ENCODE peak calls at places on chromosomes 2 and 18, in five cellular contexts. M is CD4-positive, alpha-beta T cell; W is aorta; Q is stomach; J is caudate nucleus. Y is an unnamed sample.
A peak's percentile ranks its signal among the peaks of the same experiment; 100 is the strongest.

GRCh38 chr18:32298289-32298688 is 108.5 kb downstream of the MEP1B start:
- DNase-seq in M (no peak), W (no peak), Q (no peak), J (no peak), Y (no peak)

GRCh38 chr2:200408428-200409311 is 101.2 kb downstream of the KCTD18 start:
- DNase-seq in M (no peak), W (no peak), Q (peak; percentile 47), J (no peak), Y (no peak)

GRCh38 chr2:42303252-42303651 is 57.8 kb downstream of the COX7A2L start:
- DNase-seq in M (no peak), W (no peak), Q (no peak), J (no peak), Y (no peak)

GRCh38 chr2:226474131-226474530 is 325.5 kb downstream of the IRS1 start:
- DNase-seq in M (no peak), W (no peak), Q (no peak), J (no peak), Y (no peak)

GRCh38 chr2:185857676-185858075 is 119.1 kb downstream of the FSIP2 start:
- DNase-seq in M (no peak), W (no peak), Q (no peak), J (no peak), Y (no peak)

GRCh38 chr2:241136191-241136590 is 13.1 kb downstream of the PASK start:
- DNase-seq in M (no peak), W (no peak), Q (no peak), J (no peak), Y (no peak)

GRCh38 chr2:186755066-186755465 is 61.2 kb downstream of the FAM171B start:
- DNase-seq in M (no peak), W (no peak), Q (no peak), J (no peak), Y (no peak)

GRCh38 chr2:111634050-111634784 is 249.8 kb downstream of the ANAPC1 start:
- DNase-seq in M (no peak), W (no peak), Q (no peak), J (no peak), Y (no peak)

GRCh38 chr2:35428548-35428947 is 927.0 kb upstream of the CRIM1 start:
- DNase-seq in M (no peak), W (no peak), Q (peak; percentile 32), J (peak; percentile 2), Y (no peak)

GRCh38 chr2:102155703-102156515 is 13.4 kb downstream of the IL1R1 start:
- DNase-seq in M (no peak), W (no peak), Q (peak; percentile 60), J (no peak), Y (no peak)

GRCh38 chr2:173854840-173855239 is 110.3 kb downstream of the SP3 start:
- DNase-seq in M (no peak), W (peak; percentile 67), Q (no peak), J (no peak), Y (no peak)

GRCh38 chr18:24926649-24927048 is 425.3 kb downstream of the ZNF521 start:
- DNase-seq in M (no peak), W (no peak), Q (no peak), J (no peak), Y (no peak)

GRCh38 chr2:227410191-227410590 is 22.4 kb upstream of the SCYGR1 start:
- DNase-seq in M (no peak), W (no peak), Q (no peak), J (no peak), Y (no peak)

GRCh38 chr2:150062416-150062815 is 425.1 kb downstream of the RND3 start:
- DNase-seq in M (no peak), W (no peak), Q (no peak), J (no peak), Y (no peak)

GRCh38 chr2:85439111-85439477 is 20.6 kb downstream of the SH2D6 start:
- DNase-seq in M (no peak), W (no peak), Q (no peak), J (no peak), Y (no peak)

GRCh38 chr2:24943427-24943826 is 23.4 kb upstream of the ADCY3 start:
- DNase-seq in M (no peak), W (no peak), Q (no peak), J (no peak), Y (no peak)

GRCh38 chr18:67854340-67854739 is 337.8 kb upstream of the DSEL start:
- DNase-seq in M (no peak), W (no peak), Q (no peak), J (no peak), Y (no peak)

GRCh38 chr2:136154384-136154783 is 36.4 kb upstream of the CXCR4 start:
- DNase-seq in M (no peak), W (no peak), Q (no peak), J (no peak), Y (no peak)

GRCh38 chr2:177084607-177085006 is 128.0 kb upstream of the HNRNPA3 start:
- DNase-seq in M (no peak), W (no peak), Q (no peak), J (no peak), Y (no peak)

GRCh38 chr2:26025509-26025908 is 8.4 kb upstream of the RAB10 start:
- DNase-seq in M (no peak), W (no peak), Q (no peak), J (no peak), Y (no peak)

GRCh38 chr2:18137096-18137495 is 258.6 kb downstream of the KCNS3 start:
- DNase-seq in M (no peak), W (no peak), Q (no peak), J (no peak), Y (no peak)

GRCh38 chr2:20106746-20107145 is 55.3 kb upstream of the LAPTM4A start:
- DNase-seq in M (peak; percentile 6), W (no peak), Q (no peak), J (no peak), Y (no peak)

GRCh38 chr18:45726603-45727002 is 2.6 kb downstream of the SLC14A1 start:
- DNase-seq in M (no peak), W (no peak), Q (no peak), J (no peak), Y (no peak)

GRCh38 chr2:28094794-28095193 is 204.3 kb downstream of the BABAM2 start:
- DNase-seq in M (no peak), W (no peak), Q (no peak), J (no peak), Y (no peak)

GRCh38 chr2:239811806-239812560 is 213.2 kb downstream of the NDUFA10 start:
- DNase-seq in M (no peak), W (no peak), Q (no peak), J (no peak), Y (no peak)

GRCh38 chr18:48392266-48392665 is 16.9 kb downstream of the ZBTB7C start:
- DNase-seq in M (no peak), W (no peak), Q (no peak), J (no peak), Y (no peak)
- H3K27ac ChIP-seq in M (no peak overlapping the region), W (no peak overlapping the region), Q (no peak overlapping the region), J (no peak overlapping the region), Y (no peak overlapping the region)

DNA sequence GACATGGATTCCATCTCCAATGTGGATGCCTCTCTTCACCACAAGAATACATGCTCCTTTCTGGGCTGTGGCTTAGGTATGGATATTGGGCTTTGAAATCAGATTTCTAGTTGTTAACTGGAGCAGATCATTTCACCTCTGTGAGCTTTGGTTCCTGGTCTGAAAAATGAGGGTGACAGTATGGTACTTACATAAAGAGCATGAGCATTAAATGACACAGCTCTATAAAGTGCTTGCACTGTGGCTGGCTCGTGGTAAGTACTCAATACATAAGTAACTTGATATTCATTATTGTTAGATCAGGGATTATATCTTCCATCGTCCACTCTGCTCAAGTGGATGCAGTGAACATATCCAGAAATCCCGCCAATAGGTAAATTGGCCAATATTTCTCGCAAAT is 33.4 kb downstream of the ARHGAP25 start:
- DNase-seq in M (no peak), W (no peak), Q (no peak), J (no peak), Y (no peak)
- H3K27ac ChIP-seq in M (peak overlapping the region; percentile 93), W (no peak overlapping the region), Q (no peak overlapping the region), J (no peak overlapping the region), Y (no peak overlapping the region)

GRCh38 chr2:164778723-164779122 is 62.9 kb downstream of the COBLL1 start:
- DNase-seq in M (no peak), W (no peak), Q (no peak), J (no peak), Y (no peak)

GRCh38 chr2:164779383-164780057 is 62.1 kb downstream of the COBLL1 start:
- DNase-seq in M (no peak), W (no peak), Q (no peak), J (no peak), Y (no peak)

GRCh38 chr2:164782323-164782722 is 59.3 kb downstream of the COBLL1 start:
- DNase-seq in M (no peak), W (no peak), Q (no peak), J (no peak), Y (no peak)

GRCh38 chr2:164781394-164781793 is 60.2 kb downstream of the COBLL1 start:
- DNase-seq in M (no peak), W (no peak), Q (no peak), J (no peak), Y (no peak)

DNA sequence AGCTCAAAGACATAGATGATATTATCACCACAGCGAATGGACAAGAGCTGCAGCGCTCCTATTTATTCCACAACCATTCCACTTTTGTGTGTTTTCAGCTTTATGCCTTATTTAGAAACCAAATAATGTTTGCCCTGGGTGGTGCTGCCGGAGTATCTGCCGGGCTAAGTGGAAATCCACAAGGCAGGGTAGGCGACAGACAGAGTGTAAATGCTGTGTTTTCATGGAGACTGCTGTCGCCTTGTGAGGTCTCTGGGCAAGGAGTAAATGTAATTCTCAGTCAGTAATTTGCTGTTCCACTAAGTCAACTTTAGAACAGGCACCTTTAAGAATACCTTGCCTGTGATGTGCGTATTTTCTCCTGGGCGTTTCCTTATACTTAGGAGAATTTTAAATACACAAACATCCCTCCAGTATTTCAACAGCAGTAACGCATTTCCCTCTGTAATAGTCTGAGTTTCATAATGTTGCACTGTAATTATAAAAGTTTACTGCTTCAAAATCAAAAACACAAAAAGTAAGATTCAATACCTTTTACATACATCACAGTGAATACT is 60.9 kb downstream of the COBLL1 start:
- DNase-seq in M (no peak), W (no peak), Q (no peak), J (no peak), Y (no peak)
- H3K27ac ChIP-seq in M (no peak overlapping the region), W (no peak overlapping the region), Q (no peak overlapping the region), J (no peak overlapping the region), Y (peak overlapping the region; percentile 81)

GRCh38 chr2:236769981-236770671 is 200.5 kb downstream of the ACKR3 start:
- DNase-seq in M (no peak), W (no peak), Q (no peak), J (no peak), Y (no peak)

GRCh38 chr2:236765475-236765874 is 195.8 kb downstream of the ACKR3 start:
- DNase-seq in M (no peak), W (no peak), Q (no peak), J (no peak), Y (no peak)

GRCh38 chr2:236766850-236767249 is 197.2 kb downstream of the ACKR3 start:
- DNase-seq in M (no peak), W (no peak), Q (no peak), J (no peak), Y (no peak)

GRCh38 chr2:236768393-236769140 is 198.9 kb downstream of the ACKR3 start:
- DNase-seq in M (no peak), W (no peak), Q (no peak), J (no peak), Y (no peak)

DNA sequence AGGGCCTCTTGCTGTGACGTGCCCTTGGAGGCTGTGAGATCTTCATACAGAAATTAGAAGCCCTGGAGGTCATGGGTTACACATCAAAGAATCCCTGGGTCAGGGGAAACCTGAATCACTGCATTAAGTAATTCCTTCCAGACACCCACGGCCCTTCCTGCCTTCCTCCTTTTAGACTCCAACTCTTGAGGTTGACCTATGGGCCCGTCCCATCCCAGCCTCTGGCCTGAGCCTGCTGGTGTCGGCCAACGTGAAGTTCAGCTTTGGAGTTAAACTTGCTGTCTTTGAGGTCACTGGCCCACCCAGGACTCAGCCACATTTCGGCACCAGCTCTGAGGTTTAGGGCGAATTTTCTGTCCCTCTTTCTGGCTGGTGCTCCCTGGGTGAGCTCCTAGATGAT is 198.3 kb downstream of the ACKR3 start:
- DNase-seq in M (no peak), W (no peak), Q (no peak), J (no peak), Y (no peak)
- H3K27ac ChIP-seq in M (no peak overlapping the region), W (no peak overlapping the region), Q (no peak overlapping the region), J (no peak overlapping the region), Y (no peak overlapping the region)